ENCODE peak calls at places on chromosomes 12 and 14, in eight cellular contexts. S is fibroblast of the aortic adventitia, W is HL-60, A is kidney, Y is lung, B is mucosa of descending colon, U is AG10803, O is upper lobe of right lung. D is an unnamed sample.

GRCh38 chr12:57737467-57738141 is 938 bp downstream of the AGAP2 start:
- DNase-seq in Y (no peak), A (no peak), S (no peak), B (no peak), O (no peak), W (no peak), U (no peak), D (no peak)

GRCh38 chr14:30521899-30522736 is 36.8 kb upstream of the G2E3 start:
- DNase-seq in S (peak; percentile 71), O (no peak), A (no peak), B (no peak), U (peak; percentile 47), Y (no peak), W (peak; percentile 14), D (peak; percentile 69)

GRCh38 chr14:36485773-36486172 is 34.3 kb downstream of the NKX2-1 start:
- DNase-seq in U (no peak), Y (no peak), B (no peak), A (no peak), O (no peak), S (no peak), W (no peak), D (no peak)

GRCh38 chr12:25670076-25671055 is 117.3 kb upstream of the LMNTD1 start:
- DNase-seq in Y (no peak), A (no peak), B (no peak), O (no peak), W (no peak), S (no peak), U (no peak), D (no peak)

GRCh38 chr14:86296173-86296572 is 766.2 kb downstream of the FLRT2 start:
- DNase-seq in W (no peak), O (no peak), Y (no peak), U (no peak), S (peak; percentile 25), A (no peak), B (no peak), D (peak; percentile 0)

GRCh38 chr12:132795847-132796246 is 32.8 kb downstream of the GOLGA3 start:
- DNase-seq in O (no peak), U (no peak), S (no peak), Y (no peak), W (no peak), B (no peak), A (no peak), D (no peak)

GRCh38 chr12:83016226-83016835 is 329.6 kb downstream of the TMTC2 start:
- DNase-seq in S (peak; percentile 87), Y (peak; percentile 49), A (no peak), B (no peak), W (no peak), O (no peak), U (peak; percentile 82), D (peak; percentile 87)

GRCh38 chr12:82329508-82329907 is 28.7 kb downstream of the CCDC59 start:
- DNase-seq in U (no peak), A (no peak), S (no peak), O (no peak), W (no peak), B (no peak), Y (no peak), D (no peak)

GRCh38 chr12:132364348-132364902 is 35.0 kb upstream of the GALNT9 start:
- DNase-seq in Y (no peak), U (no peak), B (no peak), O (peak; percentile 48), S (no peak), A (peak; percentile 26), W (no peak), D (no peak)

GRCh38 chr12:106434521-106434920 is 77.0 kb downstream of the POLR3B start:
- DNase-seq in B (no peak), O (no peak), Y (no peak), S (no peak), U (no peak), A (no peak), W (no peak), D (no peak)

GRCh38 chr14:54818201-54819133 is 84.2 kb downstream of the GCH1 start:
- DNase-seq in U (peak; percentile 77), Y (no peak), A (no peak), O (no peak), B (no peak), W (no peak), S (peak; percentile 77), D (peak; percentile 61)

GRCh38 chr12:18158774-18159557 is 69.0 kb upstream of the RERGL start:
- DNase-seq in U (peak; percentile 31), O (no peak), A (no peak), S (peak; percentile 50), Y (no peak), B (no peak), W (peak; percentile 15), D (peak; percentile 36)

GRCh38 chr14:75310295-75311059 is 31.8 kb downstream of the FOS start:
- DNase-seq in S (peak; percentile 90), Y (peak; percentile 74), W (no peak), A (peak; percentile 94), U (peak; percentile 86), B (peak; percentile 85), O (peak; percentile 87), D (peak; percentile 99)

GRCh38 chr12:21502164-21502496 is 541 bp downstream of the GOLT1B start:
- DNase-seq in O (no peak), S (peak; percentile 33), Y (no peak), U (peak; percentile 40), B (no peak), W (no peak), A (peak; percentile 71), D (peak; percentile 42)

GRCh38 chr12:116159175-116159574 is 118.3 kb downstream of the MED13L start:
- DNase-seq in O (no peak), U (peak; percentile 71), Y (no peak), S (peak; percentile 87), B (no peak), W (no peak), A (no peak), D (peak; percentile 82)

GRCh38 chr12:131561891-131562684 is 148.8 kb upstream of the SFSWAP start:
- DNase-seq in B (no peak), U (no peak), W (no peak), O (no peak), S (no peak), Y (no peak), A (no peak), D (no peak)

GRCh38 chr12:24015771-24016170 is 66.3 kb upstream of the SOX5 start:
- DNase-seq in S (no peak), W (no peak), Y (no peak), U (no peak), B (no peak), A (no peak), O (no peak), D (no peak)

GRCh38 chr14:100407376-100408102 is 84.4 kb downstream of the SLC25A47 start:
- DNase-seq in A (no peak), Y (no peak), U (no peak), O (peak; percentile 32), S (no peak), W (no peak), B (no peak), D (no peak)

GRCh38 chr14:100408350-100409015 is 85.3 kb downstream of the SLC25A47 start:
- DNase-seq in W (peak; percentile 36), S (no peak), Y (no peak), B (no peak), U (no peak), A (no peak), O (peak; percentile 62), D (peak; percentile 54)

GRCh38 chr14:100406505-100407131 is 83.5 kb downstream of the SLC25A47 start:
- DNase-seq in O (peak; percentile 61), A (no peak), Y (no peak), W (peak; percentile 43), S (peak; percentile 14), B (peak; percentile 79), U (peak; percentile 43), D (peak; percentile 24)

GRCh38 chr14:100409016-100409385 is 85.9 kb downstream of the SLC25A47 start:
- DNase-seq in A (no peak), W (no peak), S (no peak), U (no peak), O (peak; percentile 26), Y (no peak), B (no peak), D (no peak)

DNA sequence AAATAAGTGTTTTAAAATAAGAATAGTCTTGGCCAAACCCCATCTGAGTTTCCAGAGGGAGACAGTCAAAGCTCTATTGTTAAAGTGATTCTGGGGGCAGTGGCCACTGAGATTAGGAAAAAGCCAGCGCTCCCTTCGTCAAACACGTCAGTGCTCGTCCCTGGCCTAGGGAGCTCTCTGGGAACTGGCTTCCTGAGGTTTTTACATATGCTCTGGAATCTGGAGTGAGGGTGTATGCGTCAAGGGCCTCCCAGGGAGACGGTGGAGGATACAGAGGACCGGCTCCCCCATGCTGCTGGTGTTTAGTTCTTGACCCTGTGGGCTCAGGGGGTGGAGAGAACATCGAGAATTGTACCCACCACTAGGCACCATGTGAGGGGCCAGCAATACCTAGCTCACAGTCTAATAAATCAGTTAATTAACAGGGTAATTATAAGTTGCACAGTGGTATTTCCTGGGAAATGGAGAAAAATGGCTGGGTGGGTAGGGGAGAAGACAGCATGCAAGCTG is 87.0 kb downstream of the SLC25A47 start:
- DNase-seq in U (no peak), W (no peak), B (no peak), S (no peak), A (peak; percentile 17), O (no peak), Y (no peak), D (peak; percentile 89)
- H3K4me3 ChIP-seq in U (no peak overlapping the region), W (no peak overlapping the region), B (no peak overlapping the region), S (no peak overlapping the region), A (no peak overlapping the region), O (no peak overlapping the region), Y (no peak overlapping the region), D (no peak overlapping the region)

GRCh38 chr14:73283592-73284379 is 46.5 kb downstream of the PAPLN start:
- DNase-seq in B (no peak), Y (no peak), S (peak; percentile 38), W (no peak), A (no peak), U (peak; percentile 26), O (no peak), D (no peak)
- TF ChIP-seq CTCF in B (no peak), Y (no peak), S (peak; percentile 26), W (no peak), A (no peak), U (peak; percentile 46), O (no peak), D (peak; percentile 0)

GRCh38 chr12:98513379-98514318 is 1.7 kb upstream of the TMPO start:
- DNase-seq in B (no peak), S (no peak), O (no peak), U (no peak), W (no peak), Y (no peak), A (no peak), D (no peak)
- H3K4me3 ChIP-seq in B (no peak overlapping the region), S (peak overlapping the region; percentile 2), O (peak overlapping the region; percentile 96), U (no peak overlapping the region), W (no peak overlapping the region), Y (no peak overlapping the region), A (peak overlapping the region; percentile 94), D (no peak overlapping the region)

DNA sequence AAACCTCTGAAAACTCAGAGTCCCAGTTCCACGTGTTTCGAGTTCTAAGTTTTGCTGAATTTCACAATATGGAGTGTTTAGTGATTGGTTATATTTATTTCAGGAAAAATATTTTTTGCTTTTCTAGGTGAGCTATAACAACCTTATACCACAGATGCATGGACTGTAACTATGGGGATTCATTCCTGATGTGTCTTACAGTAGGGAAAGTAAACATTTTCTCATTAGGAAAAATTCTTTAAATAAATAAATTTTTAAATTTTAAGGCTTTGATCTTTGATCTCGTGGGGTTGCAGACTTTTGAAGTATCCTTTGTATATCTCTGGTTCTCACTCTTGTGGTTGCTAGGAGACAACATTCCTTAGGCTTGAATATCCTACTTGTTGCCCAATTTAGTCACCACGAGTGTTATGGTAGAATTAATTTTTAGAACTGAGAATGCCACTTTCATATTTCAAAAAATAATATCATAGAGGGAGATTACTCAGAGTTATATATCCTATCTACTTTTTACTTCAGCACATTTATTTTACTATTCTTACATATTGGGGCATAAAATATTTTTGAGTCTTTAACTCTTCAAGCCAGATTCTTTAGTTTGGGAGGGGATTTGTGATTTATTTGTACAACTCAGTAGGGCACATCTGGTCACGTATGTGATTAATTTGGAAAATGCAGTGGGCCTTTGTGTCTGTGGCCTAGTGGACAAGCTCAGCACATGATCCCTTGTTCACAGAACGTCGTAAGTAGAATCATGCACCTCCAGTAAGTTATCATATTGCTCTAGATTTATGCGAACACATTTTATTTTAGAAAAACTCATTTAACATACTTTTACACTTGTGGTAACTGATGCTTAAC is 224.0 kb downstream of the TTC6 start:
- DNase-seq in A (no peak), U (peak; percentile 73), W (no peak), O (no peak), S (no peak), B (no peak), Y (no peak), D (peak; percentile 59)
- TF ChIP-seq CTCF in A (no peak), U (no peak), W (no peak), O (no peak), S (no peak), B (no peak), Y (no peak), D (no peak)

D was measured in cardiac fibroblast.